ENCODE peak calls at places on chromosomes 4 and X, in nine cellular contexts. Q is ecto neural progenitor cell; J is stimulated activated CD4-positive, alpha-beta T cell treated with anti-CD3 and anti-CD28 coated beads, Interleukin-4, amount 100 ng/mL, for 1 hour; L is smooth muscle cell of the brain vasculature; U is nephron progenitor cell; R is GM12878; T is NCI-H1092; F is thoracic aorta; S is progenitor cell of endocrine pancreas. X is an unnamed sample.

GRCh38 chr4:47483722-47484121 is 1.4 kb upstream of the ATP10D start:
- DNase-seq in J (no peak), Q (no peak), U (no peak), S (no peak), F (no peak), T (no peak), R (no peak), L (no peak), X (no peak)

GRCh38 chr4:65046496-65047101 is 623.7 kb downstream of the EPHA5 start:
- DNase-seq in U (no peak), J (no peak), S (no peak), F (no peak), R (no peak), T (no peak), L (no peak), Q (no peak), X (no peak)

GRCh38 chr4:139913398-139913990 is 240.5 kb downstream of the MAML3 start:
- DNase-seq in R (no peak), U (no peak), S (no peak), T (peak), F (no peak), J (no peak), Q (no peak), L (no peak), X (no peak)

GRCh38 chrX:17376381-17377046 is 1.5 kb downstream of the NHS start:
- DNase-seq in R (no peak), J (no peak), F (no peak), U (peak), L (no peak), S (no peak), Q (peak), T (peak), X (no peak)

GRCh38 chrX:40845331-40845911 is 110.1 kb upstream of the MED14 start:
- DNase-seq in S (no peak), T (no peak), F (no peak), L (peak), Q (no peak), J (no peak), R (no peak), U (no peak), X (peak)

GRCh38 chrX:68196939-68197791 is 236.1 kb downstream of the OPHN1 start:
- DNase-seq in S (peak), R (no peak), F (no peak), T (peak), U (peak), Q (peak), J (no peak), L (peak), X (peak)

GRCh38 chr4:4667643-4668081 is 125.8 kb upstream of the STX18 start:
- DNase-seq in S (no peak), L (no peak), U (no peak), J (no peak), R (no peak), Q (peak), F (no peak), T (no peak), X (no peak)

GRCh38 chrX:78548012-78548411 is 111.1 kb downstream of the RTL3 start:
- DNase-seq in S (no peak), F (no peak), T (no peak), Q (no peak), U (no peak), L (no peak), J (no peak), R (no peak), X (no peak)

GRCh38 chr4:13793020-13793710 is 165.6 kb upstream of the BOD1L1 start:
- DNase-seq in U (no peak), L (no peak), Q (no peak), S (no peak), T (no peak), F (no peak), R (no peak), J (no peak), X (no peak)

GRCh38 chr4:38858097-38858420 is 1.4 kb upstream of the TLR6 start:
- DNase-seq in J (no peak), R (no peak), L (no peak), F (no peak), Q (no peak), U (no peak), T (no peak), S (no peak), X (no peak)

GRCh38 chrX:47637546-47638195 is 7.9 kb upstream of the CFP start:
- DNase-seq in L (no peak), F (no peak), S (no peak), T (no peak), Q (peak), U (no peak), R (no peak), J (peak), X (peak)

GRCh38 chr4:153205028-153205648 is 895 bp downstream of the TRIM2 start:
- DNase-seq in R (peak), S (no peak), J (peak), L (no peak), Q (no peak), T (no peak), F (no peak), U (peak), X (peak)

GRCh38 chr4:6969826-6970800 is 60.5 kb downstream of the TBC1D14 start:
- DNase-seq in Q (no peak), T (no peak), R (peak), J (no peak), U (no peak), L (no peak), F (no peak), S (no peak), X (no peak)

GRCh38 chr4:949656-950055 is 17.4 kb downstream of the TMEM175 start:
- DNase-seq in R (no peak), U (no peak), L (no peak), J (no peak), T (no peak), S (no peak), F (no peak), Q (no peak), X (no peak)

GRCh38 chrX:110248582-110248981 is 69.3 kb downstream of the AMMECR1 start:
- DNase-seq in L (no peak), T (no peak), U (no peak), F (no peak), R (no peak), S (no peak), Q (no peak), J (no peak), X (no peak)

GRCh38 chr4:61662362-61662761 is 462.2 kb downstream of the ADGRL3 start:
- DNase-seq in Q (no peak), J (no peak), L (no peak), R (no peak), S (no peak), T (no peak), U (no peak), F (no peak), X (no peak)

GRCh38 chrX:82666355-82666754 is 841.7 kb upstream of the POU3F4 start:
- DNase-seq in Q (no peak), T (no peak), R (no peak), L (no peak), J (no peak), U (no peak), F (no peak), S (no peak), X (no peak)

GRCh38 chr4:89616382-89616781 is 220.6 kb downstream of the SNCA start:
- DNase-seq in R (no peak), U (no peak), T (no peak), J (no peak), F (no peak), L (no peak), S (no peak), Q (no peak), X (no peak)

GRCh38 chr4:106594291-106594952 is 225.8 kb upstream of the GIMD1 start:
- DNase-seq in J (no peak), F (no peak), R (no peak), T (no peak), U (no peak), Q (no peak), S (no peak), L (no peak), X (no peak)

GRCh38 chrX:108590496-108590895 is 145.9 kb downstream of the IRS4 start:
- DNase-seq in T (no peak), L (no peak), U (no peak), F (no peak), S (no peak), J (no peak), Q (no peak), R (no peak), X (no peak)

GRCh38 chrX:13059676-13060499 is 15.5 kb upstream of the FAM9C start:
- DNase-seq in T (no peak), S (no peak), L (no peak), U (no peak), R (no peak), Q (no peak), J (no peak), F (no peak), X (no peak)

GRCh38 chr4:19983072-19983471 is 268.6 kb upstream of the SLIT2 start:
- DNase-seq in T (no peak), L (peak), Q (no peak), S (no peak), J (no peak), F (no peak), R (no peak), U (no peak), X (no peak)

GRCh38 chrX:42219231-42219630 is 295.9 kb upstream of the CASK start:
- DNase-seq in L (no peak), S (no peak), Q (no peak), J (no peak), F (no peak), U (no peak), R (no peak), T (no peak), X (no peak)

GRCh38 chr4:25088342-25088952 is 57.7 kb upstream of the LGI2 start:
- DNase-seq in U (no peak), S (no peak), L (no peak), J (peak), R (no peak), F (no peak), T (no peak), Q (no peak), X (no peak)

GRCh38 chr4:41432889-41433288 is 105.1 kb upstream of the LIMCH1 start:
- DNase-seq in Q (no peak), U (no peak), F (no peak), L (no peak), T (no peak), S (no peak), J (no peak), R (no peak), X (peak)

X was measured in midbrain.